ENCODE peak calls at places on chromosomes 2 and 18, in five cellular contexts. D, X, B, U and Z are unnamed samples.

GRCh38 chr18:55579471-55579870 is 8.5 kb downstream of the TCF4 start:
- DNase-seq in D (no peak), X (no peak), B (no peak), U (no peak), Z (no peak)

GRCh38 chr2:379778-380177 is 91.9 kb upstream of the ALKAL2 start:
- DNase-seq in D (no peak), X (no peak), B (no peak), U (no peak), Z (no peak)

GRCh38 chr2:200221055-200221692 is 85.3 kb upstream of the SPATS2L start:
- DNase-seq in D (no peak), X (no peak), B (no peak), U (no peak), Z (no peak)

GRCh38 chr18:70322928-70323327 is 34.1 kb downstream of the SOCS6 start:
- DNase-seq in D (no peak), X (peak), B (no peak), U (no peak), Z (no peak)

GRCh38 chr2:60882971-60883753 is 1.8 kb downstream of the REL start:
- DNase-seq in D (no peak), X (peak), B (no peak), U (no peak), Z (no peak)

GRCh38 chr2:230893881-230894781 is 29.4 kb downstream of the ITM2C start:
- DNase-seq in D (no peak), X (peak), B (no peak), U (no peak), Z (no peak)

GRCh38 chr2:119028327-119029174 is 86.6 kb downstream of the MARCO start:
- DNase-seq in D (no peak), X (peak), B (no peak), U (peak), Z (no peak)

GRCh38 chr2:105809099-105809473 is 64.4 kb downstream of the NCK2 start:
- DNase-seq in D (no peak), X (no peak), B (no peak), U (no peak), Z (no peak)

GRCh38 chr2:177753682-177754475 is 318.7 kb downstream of the PDE11A start:
- DNase-seq in D (no peak), X (peak), B (peak), U (no peak), Z (no peak)

GRCh38 chr18:39635966-39636365 is 2070.4 kb upstream of the CELF4 start:
- DNase-seq in D (no peak), X (no peak), B (no peak), U (no peak), Z (no peak)

DNA sequence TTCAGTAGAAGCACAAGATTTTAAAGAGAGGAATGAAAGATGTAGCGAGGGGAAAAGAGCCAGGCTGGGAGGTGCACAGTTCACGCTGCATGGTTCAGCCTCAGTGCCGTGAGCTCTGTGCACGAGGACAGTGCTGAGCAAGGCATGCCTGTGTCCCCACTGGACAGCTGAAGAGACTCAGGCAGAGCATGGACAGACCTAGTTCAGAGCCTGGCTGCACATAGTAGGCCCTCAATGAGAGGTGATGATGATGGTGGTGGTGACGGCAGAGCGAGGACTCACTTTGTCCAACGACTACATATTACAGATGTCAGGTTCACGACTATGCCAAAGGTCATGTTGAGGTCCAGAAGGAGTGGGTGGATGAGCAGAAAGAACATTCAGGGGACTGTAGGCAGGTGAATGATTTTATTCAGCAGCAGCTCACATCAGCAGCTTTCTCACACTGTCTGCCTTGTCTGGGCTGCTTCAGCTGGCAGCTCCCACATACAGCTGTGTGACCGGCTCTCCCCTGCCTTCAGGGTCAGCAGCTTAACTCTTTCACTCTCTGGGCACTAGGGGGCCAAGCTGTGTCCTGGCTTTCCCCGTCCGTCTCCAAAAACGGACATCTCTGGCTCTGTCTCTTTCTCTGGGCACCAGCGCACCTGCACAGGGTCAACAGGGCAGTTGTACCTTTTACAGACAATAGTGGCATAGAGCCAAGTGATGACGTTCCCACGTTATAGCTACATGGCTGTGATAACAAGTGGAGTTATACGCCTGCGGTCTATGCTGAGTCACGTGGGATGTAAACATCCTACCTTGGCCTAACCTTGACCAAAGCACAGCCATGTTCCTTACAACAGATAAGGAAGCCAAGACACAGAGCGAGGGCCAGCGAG is 128.8 kb upstream of the MSH6 start:
- DNase-seq in D (no peak), X (no peak), B (no peak), U (peak), Z (no peak)
- TF ChIP-seq CTCF in D (no peak), X (peak), B (no peak), U (peak), Z (peak)

GRCh38 chr2:188394931-188395330 is 103.3 kb downstream of the GULP1 start:
- DNase-seq in D (no peak), X (no peak), B (no peak), U (no peak), Z (no peak)

GRCh38 chr2:188391354-188391753 is 99.7 kb downstream of the GULP1 start:
- DNase-seq in D (no peak), X (no peak), B (no peak), U (no peak), Z (no peak)

GRCh38 chr2:188399159-188399558 is 107.5 kb downstream of the GULP1 start:
- DNase-seq in D (no peak), X (peak), B (no peak), U (no peak), Z (no peak)

DNA sequence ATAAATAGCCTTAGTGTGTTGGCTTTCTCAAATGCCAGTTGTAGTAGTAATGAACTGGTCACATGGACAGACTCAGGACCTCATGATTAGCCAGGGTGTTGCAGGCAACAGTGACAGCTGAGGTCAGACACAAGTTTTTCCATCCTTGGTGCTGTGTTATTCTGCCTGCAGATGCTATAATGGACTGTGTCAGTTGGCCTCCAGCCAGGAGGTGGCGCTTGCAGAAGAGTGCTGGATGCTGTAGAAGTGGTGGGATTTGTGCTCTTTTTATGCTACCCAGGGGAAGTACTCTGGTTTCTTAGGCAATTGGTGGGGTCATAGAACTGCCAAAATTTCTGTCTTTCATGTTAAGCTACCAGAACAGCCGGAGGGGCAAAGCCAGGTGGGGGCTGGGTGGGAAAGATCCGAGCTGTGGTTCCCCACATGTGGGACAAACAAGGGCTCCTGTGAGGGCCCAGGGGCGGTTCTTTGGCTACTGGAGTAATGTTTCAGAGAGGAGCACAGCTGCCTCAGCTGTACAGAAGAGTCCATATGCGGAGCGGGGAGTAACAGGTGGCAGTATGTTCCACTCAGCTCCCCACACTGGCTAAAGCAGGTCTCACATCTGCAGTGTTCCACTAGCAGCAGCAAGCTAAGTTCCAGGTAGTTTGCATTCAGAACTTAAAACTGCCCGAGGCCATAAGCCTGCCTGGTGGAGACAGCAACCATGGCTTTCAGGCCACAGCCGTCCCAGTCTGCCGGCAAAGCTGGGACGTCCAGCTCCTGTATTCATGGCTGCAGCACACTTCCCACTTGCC is 104.4 kb downstream of the GULP1 start:
- DNase-seq in D (no peak), X (no peak), B (no peak), U (no peak), Z (no peak)
- TF ChIP-seq CTCF in D (no peak), X (no peak), B (no peak), U (no peak), Z (no peak)

GRCh38 chr2:188364033-188364432 is 72.4 kb downstream of the GULP1 start:
- DNase-seq in D (no peak), X (no peak), B (no peak), U (no peak), Z (no peak)
- TF ChIP-seq CTCF in D (no peak), X (no peak), B (no peak), U (no peak), Z (no peak)

GRCh38 chr2:227363756-227364155 is 15.3 kb downstream of the TM4SF20 start:
- DNase-seq in D (no peak), X (no peak), B (no peak), U (no peak), Z (no peak)
- TF ChIP-seq CTCF in D (no peak), X (peak), B (no peak), U (no peak), Z (peak)

GRCh38 chr2:11416191-11416590 is 49.8 kb downstream of the E2F6 start:
- DNase-seq in D (no peak), X (no peak), B (no peak), U (no peak), Z (no peak)

GRCh38 chr2:11419781-11420180 is 46.2 kb downstream of the E2F6 start:
- DNase-seq in D (no peak), X (no peak), B (no peak), U (no peak), Z (no peak)

GRCh38 chr2:11416931-11417330 is 49.0 kb downstream of the E2F6 start:
- DNase-seq in D (no peak), X (no peak), B (no peak), U (no peak), Z (no peak)

GRCh38 chr2:11420190-11420589 is 45.8 kb downstream of the E2F6 start:
- DNase-seq in D (no peak), X (no peak), B (no peak), U (no peak), Z (no peak)

DNA sequence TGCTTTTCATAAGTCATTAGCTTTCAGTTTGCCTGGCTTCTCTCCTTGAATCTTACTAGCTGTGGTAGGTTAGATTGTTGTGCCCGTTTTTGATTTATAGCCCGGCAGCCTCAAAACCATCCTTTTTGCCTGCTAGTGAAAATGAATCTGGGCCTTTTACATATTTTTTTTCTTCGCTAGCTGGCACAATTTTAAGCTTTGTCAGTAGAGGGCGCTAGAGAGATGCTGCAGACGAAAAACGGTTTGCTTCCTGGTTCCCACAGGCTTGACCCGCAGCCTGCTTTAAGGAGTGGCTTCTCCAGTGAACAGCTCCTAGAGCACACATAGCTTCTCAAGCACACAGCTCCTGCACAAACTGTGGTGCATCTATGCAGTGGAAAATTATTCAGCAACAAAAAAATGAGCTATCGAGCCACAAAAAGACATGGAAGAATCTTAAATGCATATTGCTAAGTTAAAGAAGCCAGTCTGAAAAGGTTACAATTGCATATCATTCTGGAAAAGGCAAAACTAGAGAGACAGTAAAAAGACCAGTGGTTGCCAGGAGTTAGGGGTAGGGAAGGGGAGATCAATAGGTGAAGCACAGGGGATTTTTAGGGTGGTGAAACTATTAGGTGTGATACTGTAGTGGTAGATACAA is 47.9 kb downstream of the E2F6 start:
- DNase-seq in D (no peak), X (no peak), B (no peak), U (no peak), Z (no peak)
- TF ChIP-seq CTCF in D (no peak), X (peak), B (peak), U (peak), Z (peak)

GRCh38 chr2:176753205-176753604 is 459.4 kb upstream of the HNRNPA3 start:
- DNase-seq in D (no peak), X (no peak), B (no peak), U (no peak), Z (no peak)
- TF ChIP-seq CTCF in D (no peak), X (no peak), B (no peak), U (no peak), Z (no peak)

GRCh38 chr2:61911510-61911909 is 6.0 kb downstream of the COMMD1 start:
- DNase-seq in D (no peak), X (no peak), B (no peak), U (no peak), Z (no peak)
- TF ChIP-seq CTCF in D (no peak), X (no peak), B (no peak), U (peak), Z (peak)